ENCODE peak calls at places on chromosomes 12 and 14, in four cellular contexts. N is foreskin fibroblast, T is astrocyte of the spinal cord, O is A549. M is an unnamed sample.

GRCh38 chr14:75310295-75311059 is 31.8 kb downstream of the FOS start:
- DNase-seq in T (peak), O (peak), N (peak), M (peak)

GRCh38 chr14:23071244-23071974 is 14.1 kb upstream of the CDH24 start:
- DNase-seq in N (peak), T (peak), O (peak), M (no peak)

GRCh38 chr14:61211476-61212262 is 69.5 kb downstream of the TMEM30B start:
- DNase-seq in N (no peak), O (no peak), T (no peak), M (no peak)

GRCh38 chr12:41277019-41277770 is 89.1 kb downstream of the PDZRN4 start:
- DNase-seq in T (peak), N (peak), O (peak), M (no peak)

GRCh38 chr12:9064815-9065606 is 50.7 kb downstream of the A2M start:
- DNase-seq in T (peak), N (peak), O (peak), M (peak)

GRCh38 chr12:100904270-100904669 is 109.7 kb downstream of the ANO4 start:
- DNase-seq in T (no peak), N (no peak), O (no peak), M (no peak)

GRCh38 chr14:71529855-71530254 is 402.4 kb upstream of the RGS6 start:
- DNase-seq in T (peak), O (no peak), N (no peak), M (no peak)

GRCh38 chr14:32028599-32028998 is 48.5 kb upstream of the ARHGAP5 start:
- DNase-seq in N (no peak), O (no peak), T (peak), M (no peak)

GRCh38 chr12:111462134-111462821 is 56.6 kb downstream of the SH2B3 start:
- DNase-seq in T (peak), O (no peak), N (peak), M (no peak)

GRCh38 chr14:74531467-74531866 is 37.9 kb downstream of the ISCA2 start:
- DNase-seq in O (peak), T (peak), N (peak), M (no peak)

GRCh38 chr12:80702889-80703605 is 4.4 kb upstream of the MYF6 start:
- DNase-seq in T (peak), O (no peak), N (peak), M (no peak)

GRCh38 chr12:20493924-20494323 is 125.6 kb downstream of the PDE3A start:
- DNase-seq in T (no peak), N (no peak), O (no peak), M (no peak)

GRCh38 chr12:48390026-48390425 is 39.3 kb upstream of the ZNF641 start:
- DNase-seq in O (no peak), T (no peak), N (no peak), M (no peak)

GRCh38 chr12:92421701-92422100 is 276.1 kb upstream of the BTG1 start:
- DNase-seq in N (peak), T (no peak), O (no peak), M (no peak)

GRCh38 chr12:66555113-66555512 is 123.8 kb downstream of the GRIP1 start:
- DNase-seq in T (no peak), N (no peak), O (no peak), M (no peak)

GRCh38 chr12:115103884-115104883 is 420.2 kb upstream of the TBX3 start:
- DNase-seq in O (no peak), N (no peak), T (peak), M (no peak)

GRCh38 chr14:44009642-44010041 is 497.4 kb downstream of the FSCB start:
- DNase-seq in T (no peak), O (no peak), N (no peak), M (no peak)

GRCh38 chr14:40909906-40910305 is 696.8 kb upstream of the LRFN5 start:
- DNase-seq in N (no peak), T (no peak), O (no peak), M (no peak)

GRCh38 chr14:77302926-77303325 is 17.8 kb downstream of the POMT2 start:
- DNase-seq in N (peak), T (peak), O (peak), M (no peak)

GRCh38 chr14:96735509-96735908 is 61.7 kb upstream of the VRK1 start:
- DNase-seq in O (no peak), T (no peak), N (no peak), M (no peak)

GRCh38 chr12:470133-470532 is 10.4 kb downstream of the B4GALNT3 start:
- DNase-seq in N (no peak), O (no peak), T (no peak), M (no peak)

GRCh38 chr12:104454997-104455396 is 1.8 kb upstream of the CHST11 start:
- DNase-seq in O (peak), T (peak), N (peak), M (no peak)

GRCh38 chr14:75476274-75476995 is 45.8 kb upstream of the BATF start:
- DNase-seq in O (no peak), N (no peak), T (no peak), M (no peak)

GRCh38 chr12:39959467-39959866 is 146.4 kb downstream of the SLC2A13 start:
- DNase-seq in O (no peak), T (no peak), N (no peak), M (no peak)

GRCh38 chr12:39959016-39959415 is 146.9 kb downstream of the SLC2A13 start:
- DNase-seq in N (no peak), O (no peak), T (no peak), M (no peak)

GRCh38 chr12:39958377-39958776 is 147.5 kb downstream of the SLC2A13 start:
- DNase-seq in N (no peak), O (no peak), T (no peak), M (no peak)
- TF ChIP-seq CTCF in N (no peak), O (peak), T (peak), M (peak)

GRCh38 chr14:34436118-34436905 is 25.7 kb downstream of the SPTSSA start:
- DNase-seq in N (peak), T (peak), O (no peak), M (no peak)

GRCh38 chr14:34437729-34438080 is 24.3 kb downstream of the SPTSSA start:
- DNase-seq in N (no peak), O (no peak), T (no peak), M (no peak)

GRCh38 chr14:34436960-34437728 is 24.9 kb downstream of the SPTSSA start:
- DNase-seq in T (no peak), O (no peak), N (no peak), M (no peak)

GRCh38 chr14:34438438-34438837 is 23.6 kb downstream of the SPTSSA start:
- DNase-seq in O (no peak), T (no peak), N (no peak), M (no peak)

DNA sequence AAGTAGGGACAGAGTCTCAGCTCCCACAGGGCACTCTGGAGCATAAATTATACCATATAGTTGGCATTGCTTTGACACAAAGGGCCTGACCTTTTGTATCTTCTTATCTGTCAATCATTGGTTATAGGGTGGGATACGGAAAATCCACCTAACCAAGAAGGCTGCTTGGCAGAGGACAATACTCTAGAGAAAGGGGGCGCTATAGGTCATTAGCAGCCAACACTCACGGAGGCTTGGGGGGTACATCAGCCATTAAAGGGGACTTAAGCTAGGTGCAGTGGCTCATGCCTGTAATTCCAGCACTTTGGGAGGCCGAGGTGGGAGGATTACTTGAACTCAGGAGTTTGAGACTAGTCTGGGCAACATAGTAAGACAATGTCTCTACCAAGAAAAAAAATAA is 22.9 kb downstream of the SPTSSA start:
- DNase-seq in N (no peak), O (no peak), T (no peak), M (no peak)
- TF ChIP-seq CTCF in N (no peak), O (no peak), T (no peak), M (no peak)

GRCh38 chr14:86035882-86036281 is 505.9 kb downstream of the FLRT2 start:
- DNase-seq in O (no peak), N (no peak), T (no peak), M (no peak)
- TF ChIP-seq CTCF in O (no peak), N (peak), T (peak), M (peak)

GRCh38 chr12:131796754-131797587 is 31.2 kb upstream of the MMP17 start:
- DNase-seq in O (no peak), N (no peak), T (no peak), M (no peak)
- TF ChIP-seq CTCF in O (no peak), N (no peak), T (no peak), M (no peak)

GRCh38 chr12:74317078-74317581 is 220.5 kb upstream of the ATXN7L3B start:
- DNase-seq in N (no peak), O (peak), T (peak), M (no peak)
- TF ChIP-seq CTCF in N (no peak), O (peak), T (peak), M (peak)

M was measured in type B pancreatic cell.